ENCODE peak calls at places on chromosomes 1 and 21, in four cellular contexts. One of them, this sample, is unnamed.

GRCh38 chr1:167434306-167434705 is 84.0 kb downstream of the CD247 start:
- DNase-seq in H1: no peak
- DNase-seq in K562: no peak
- DNase-seq in SK-N-SH: no peak
- DNase-seq in this sample: no peak

GRCh38 chr1:234270581-234271242 is 102.5 kb upstream of the COA6 start:
- DNase-seq in SK-N-SH: no peak
- DNase-seq in K562: no peak
- DNase-seq in H1: no peak
- DNase-seq in this sample: no peak

GRCh38 chr21:15524855-15525254 is 204.9 kb upstream of the USP25 start:
- DNase-seq in H1: no peak
- DNase-seq in K562: no peak
- DNase-seq in SK-N-SH: no peak
- DNase-seq in this sample: no peak

GRCh38 chr1:151980287-151981177 is 13.1 kb downstream of the S100A10 start:
- DNase-seq in SK-N-SH: no peak
- DNase-seq in K562: no peak
- DNase-seq in H1: no peak
- DNase-seq in this sample: no peak

GRCh38 chr1:40982721-40983120 is 3.2 kb downstream of the CTPS1 start:
- DNase-seq in H1: no peak
- DNase-seq in SK-N-SH: no peak
- DNase-seq in K562: no peak
- DNase-seq in this sample: no peak

GRCh38 chr1:109133815-109134214 is 19.9 kb downstream of the ELAPOR1 start:
- DNase-seq in K562: no peak
- DNase-seq in SK-N-SH: no peak
- DNase-seq in H1: no peak
- DNase-seq in this sample: no peak

GRCh38 chr1:31976401-31976800 is 37.3 kb upstream of the KHDRBS1 start:
- DNase-seq in K562: no peak
- DNase-seq in H1: no peak
- DNase-seq in SK-N-SH: no peak
- DNase-seq in this sample: no peak

GRCh38 chr1:164604541-164604940 is 45.6 kb downstream of the PBX1 start:
- DNase-seq in K562: no peak
- DNase-seq in H1: no peak
- DNase-seq in SK-N-SH: no peak
- DNase-seq in this sample: no peak

GRCh38 chr1:206032356-206033140 is 8.9 kb upstream of the CTSE start:
- DNase-seq in H1: no peak
- DNase-seq in SK-N-SH: no peak
- DNase-seq in K562: no peak
- DNase-seq in this sample: no peak

GRCh38 chr1:24323281-24323680 is 4.1 kb downstream of the GRHL3 start:
- DNase-seq in H1: no peak
- DNase-seq in SK-N-SH: no peak
- DNase-seq in K562: no peak
- DNase-seq in this sample: no peak

GRCh38 chr1:154750681-154751665 is 119.1 kb downstream of the KCNN3 start:
- DNase-seq in H1: no peak
- DNase-seq in SK-N-SH: no peak
- DNase-seq in K562: no peak
- DNase-seq in this sample: no peak

GRCh38 chr1:59290173-59290954 is 6.5 kb upstream of the FGGY start:
- DNase-seq in K562: peak
- DNase-seq in H1: peak
- DNase-seq in SK-N-SH: peak
- DNase-seq in this sample: peak

GRCh38 chr1:223201967-223202366 is 58.9 kb upstream of the TLR5 start:
- DNase-seq in SK-N-SH: no peak
- DNase-seq in H1: no peak
- DNase-seq in K562: no peak
- DNase-seq in this sample: no peak

GRCh38 chr1:115065021-115065420 is 24.3 kb downstream of the TSPAN2 start:
- DNase-seq in K562: no peak
- DNase-seq in SK-N-SH: no peak
- DNase-seq in H1: no peak
- DNase-seq in this sample: no peak

GRCh38 chr1:61973100-61973837 is 221.4 kb upstream of the L1TD1 start:
- DNase-seq in K562: no peak
- DNase-seq in SK-N-SH: no peak
- DNase-seq in H1: no peak
- DNase-seq in this sample: no peak

GRCh38 chr21:45579383-45580180 is 37.3 kb upstream of the SLC19A1 start:
- DNase-seq in SK-N-SH: peak
- DNase-seq in H1: no peak
- DNase-seq in K562: no peak
- DNase-seq in this sample: peak

GRCh38 chr1:116814935-116815334 is 60.7 kb downstream of the CD2 start:
- DNase-seq in H1: no peak
- DNase-seq in K562: no peak
- DNase-seq in SK-N-SH: no peak
- DNase-seq in this sample: no peak

GRCh38 chr1:42801832-42802483 is 15.0 kb upstream of the ERMAP start:
- DNase-seq in H1: no peak
- DNase-seq in K562: no peak
- DNase-seq in SK-N-SH: no peak
- DNase-seq in this sample: no peak

GRCh38 chr1:180815188-180815587 is 97.5 kb upstream of the KIAA1614 start:
- DNase-seq in SK-N-SH: no peak
- DNase-seq in H1: no peak
- DNase-seq in K562: peak
- DNase-seq in this sample: no peak

GRCh38 chr1:248802454-248802853 is 23.3 kb downstream of the SH3BP5L start:
- DNase-seq in H1: no peak
- DNase-seq in SK-N-SH: no peak
- DNase-seq in K562: no peak
- DNase-seq in this sample: no peak

GRCh38 chr1:3139871-3140837 is 71.2 kb downstream of the PRDM16 start:
- DNase-seq in H1: no peak
- DNase-seq in SK-N-SH: peak
- DNase-seq in K562: no peak
- DNase-seq in this sample: no peak

GRCh38 chr1:54156986-54157385 is 4.2 kb upstream of the CDCP2 start:
- DNase-seq in H1: no peak
- DNase-seq in K562: no peak
- DNase-seq in SK-N-SH: no peak
- DNase-seq in this sample: no peak

GRCh38 chr1:170063109-170063826 is 11.2 kb downstream of the KIFAP3 start:
- DNase-seq in SK-N-SH: no peak
- DNase-seq in H1: no peak
- DNase-seq in K562: no peak
- DNase-seq in this sample: no peak

GRCh38 chr1:38026592-38027200 is 14.2 kb downstream of the UTP11 start:
- DNase-seq in K562: no peak
- DNase-seq in SK-N-SH: no peak
- DNase-seq in H1: no peak
- DNase-seq in this sample: peak

GRCh38 chr1:196527941-196528340 is 80.3 kb downstream of the KCNT2 start:
- DNase-seq in H1: no peak
- DNase-seq in K562: no peak
- DNase-seq in SK-N-SH: no peak
- DNase-seq in this sample: no peak

GRCh38 chr1:202501281-202501680 is 152.8 kb downstream of the PPP1R12B start:
- DNase-seq in K562: peak
- DNase-seq in H1: no peak
- DNase-seq in SK-N-SH: peak
- DNase-seq in this sample: no peak
- TF ChIP-seq TEAD4 in K562: no peak
- TF ChIP-seq TEAD4 in H1: no peak
- TF ChIP-seq TEAD4 in SK-N-SH: no peak
- TF ChIP-seq TEAD4 in this sample: no peak

DNA sequence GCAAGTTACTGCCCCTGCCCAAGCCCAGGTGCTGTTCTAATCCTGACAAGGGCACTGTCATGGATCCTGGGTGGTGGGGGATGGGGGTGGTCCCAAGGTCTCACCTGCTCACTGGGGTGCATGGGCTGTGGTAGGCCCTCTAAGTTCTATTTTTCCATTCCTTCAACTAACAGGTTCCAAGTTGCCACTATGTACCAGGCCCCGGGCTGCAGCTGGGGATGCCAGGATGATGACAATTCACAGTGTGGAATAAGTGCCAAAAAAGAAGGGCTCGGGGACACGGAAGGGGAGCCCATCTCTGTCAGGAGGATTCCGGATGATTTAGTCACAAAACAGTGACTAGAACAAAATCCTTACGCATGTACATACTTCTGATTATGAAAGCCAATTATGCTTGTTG is 76.0 kb downstream of the STUM start:
- DNase-seq in K562: no peak
- DNase-seq in H1: no peak
- DNase-seq in SK-N-SH: no peak
- DNase-seq in this sample: no peak
- TF ChIP-seq TEAD4 in K562: no peak
- TF ChIP-seq TEAD4 in H1: no peak
- TF ChIP-seq TEAD4 in SK-N-SH: no peak
- TF ChIP-seq TEAD4 in this sample: no peak

DNA sequence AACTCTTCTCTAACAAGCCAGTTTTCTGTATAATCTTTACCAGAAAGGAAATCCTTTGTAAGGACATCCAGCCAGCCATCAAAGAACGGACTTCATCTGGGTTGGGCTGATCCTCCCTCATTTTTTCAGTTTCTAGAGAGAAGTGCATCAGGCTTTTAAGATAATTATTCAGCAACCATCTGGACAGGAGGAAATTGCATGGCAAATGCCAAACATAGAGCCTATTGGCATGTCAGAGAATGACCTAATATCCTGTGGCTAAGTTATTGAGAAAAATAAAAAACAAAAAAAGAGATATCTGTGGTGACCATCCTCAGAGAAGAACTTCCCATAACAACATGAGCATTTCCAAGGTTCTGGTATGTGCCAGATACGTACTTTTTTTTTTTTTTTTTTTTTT is 74.9 kb upstream of the BEND5 start:
- DNase-seq in K562: no peak
- DNase-seq in H1: no peak
- DNase-seq in SK-N-SH: no peak
- DNase-seq in this sample: no peak
- TF ChIP-seq TEAD4 in K562: no peak
- TF ChIP-seq TEAD4 in H1: no peak
- TF ChIP-seq TEAD4 in SK-N-SH: peak
- TF ChIP-seq TEAD4 in this sample: no peak

GRCh38 chr1:204286841-204287387 is 72.8 kb downstream of the PLEKHA6 start:
- DNase-seq in SK-N-SH: peak
- DNase-seq in H1: no peak
- DNase-seq in K562: no peak
- DNase-seq in this sample: no peak

GRCh38 chr1:204289280-204289679 is 70.4 kb downstream of the PLEKHA6 start:
- DNase-seq in H1: no peak
- DNase-seq in SK-N-SH: peak
- DNase-seq in K562: no peak
- DNase-seq in this sample: no peak

GRCh38 chr1:204287466-204287881 is 72.3 kb downstream of the PLEKHA6 start:
- DNase-seq in H1: no peak
- DNase-seq in K562: no peak
- DNase-seq in SK-N-SH: no peak
- DNase-seq in this sample: no peak

GRCh38 chr1:204286323-204286714 is 72.5 kb upstream of the GOLT1A start:
- DNase-seq in K562: no peak
- DNase-seq in SK-N-SH: no peak
- DNase-seq in H1: no peak
- DNase-seq in this sample: no peak

DNA sequence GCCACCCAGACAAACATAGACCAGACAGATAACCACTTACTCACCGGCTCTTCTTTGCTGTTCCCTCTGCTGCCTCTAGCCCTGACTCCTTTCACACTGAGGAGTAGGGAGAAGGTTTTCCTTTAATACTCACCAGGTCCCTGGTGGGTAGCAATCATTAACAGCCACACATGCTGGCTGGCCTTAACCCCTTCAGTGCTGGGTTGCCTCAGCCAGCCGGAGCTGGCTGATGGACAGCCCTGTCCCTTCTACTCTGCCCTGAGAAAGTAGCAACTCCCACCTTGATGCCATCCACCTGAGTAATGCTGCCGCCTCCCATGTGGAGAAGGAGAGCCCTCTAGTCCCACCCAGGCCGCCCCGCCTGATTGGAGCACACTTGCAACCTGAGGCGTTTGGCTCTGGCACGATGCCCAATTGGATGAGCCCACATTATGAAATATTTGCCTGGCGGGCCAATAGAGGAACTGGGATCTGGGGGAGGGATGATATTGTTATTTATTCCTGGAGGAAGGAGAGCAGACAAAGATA is 71.6 kb downstream of the PLEKHA6 start:
- DNase-seq in H1: no peak
- DNase-seq in K562: no peak
- DNase-seq in SK-N-SH: peak
- DNase-seq in this sample: peak
- TF ChIP-seq TEAD4 in H1: no peak
- TF ChIP-seq TEAD4 in K562: no peak
- TF ChIP-seq TEAD4 in SK-N-SH: no peak
- TF ChIP-seq TEAD4 in this sample: no peak

DNA sequence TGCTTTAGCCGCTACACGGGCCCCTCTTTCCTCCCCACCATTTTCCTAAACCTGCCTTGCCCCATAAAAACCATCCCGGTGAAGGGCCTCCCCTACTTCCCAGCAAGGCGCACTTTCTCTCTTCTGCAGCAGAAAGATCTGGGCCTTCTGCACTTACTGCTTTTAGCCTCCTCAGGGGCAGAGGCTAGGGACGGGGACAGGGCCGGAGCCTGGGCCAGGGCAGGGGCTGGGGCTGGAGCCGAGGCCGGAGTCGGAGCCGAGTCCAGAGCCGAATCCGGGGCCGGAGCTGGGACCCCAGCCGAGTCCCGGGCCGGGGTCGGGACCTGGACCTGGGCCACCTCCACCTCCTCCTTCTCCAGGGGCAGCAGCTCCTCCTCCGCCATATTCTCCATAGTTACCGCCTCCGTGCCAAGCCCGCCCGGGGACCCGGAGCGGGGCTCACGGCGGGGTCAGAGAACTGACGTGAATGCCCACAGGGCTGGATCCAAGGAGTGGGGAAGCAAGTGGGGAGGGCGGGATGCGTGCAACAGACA is 366 bp downstream of the TRMT1L start:
- DNase-seq in SK-N-SH: no peak
- DNase-seq in K562: no peak
- DNase-seq in H1: no peak
- DNase-seq in this sample: no peak
- TF ChIP-seq TEAD4 in SK-N-SH: no peak
- TF ChIP-seq TEAD4 in K562: no peak
- TF ChIP-seq TEAD4 in H1: no peak
- TF ChIP-seq TEAD4 in this sample: no peak

GRCh38 chr1:1084372-1085170 is 10.5 kb upstream of the RNF223 start:
- DNase-seq in H1: no peak
- DNase-seq in K562: no peak
- DNase-seq in SK-N-SH: peak
- DNase-seq in this sample: no peak

GRCh38 chr1:1086911-1087341 is 12.8 kb upstream of the RNF223 start:
- DNase-seq in SK-N-SH: peak
- DNase-seq in H1: no peak
- DNase-seq in K562: no peak
- DNase-seq in this sample: no peak

GRCh38 chr1:1085171-1085841 is 11.2 kb upstream of the RNF223 start:
- DNase-seq in H1: no peak
- DNase-seq in SK-N-SH: peak
- DNase-seq in K562: no peak
- DNase-seq in this sample: no peak

GRCh38 chr1:1087351-1088035 is 13.4 kb upstream of the RNF223 start:
- DNase-seq in H1: no peak
- DNase-seq in K562: no peak
- DNase-seq in SK-N-SH: peak
- DNase-seq in this sample: no peak

GRCh38 chr1:1085911-1086841 is 12.1 kb upstream of the RNF223 start:
- DNase-seq in SK-N-SH: peak
- DNase-seq in H1: no peak
- DNase-seq in K562: no peak
- DNase-seq in this sample: no peak
- TF ChIP-seq TEAD4 in SK-N-SH: no peak
- TF ChIP-seq TEAD4 in H1: no peak
- TF ChIP-seq TEAD4 in K562: no peak
- TF ChIP-seq TEAD4 in this sample: no peak

This sample was measured in WTC11.